ENCODE peak calls at places on chromosome 13, in five cellular contexts. V is transverse colon, F is tibial nerve, H is suprapubic skin, O is K562. R is an unnamed sample. For H3K4me1, the result is how much of the 10 kb centered on the place peaks cover.

GRCh38 chr13:60260440-60260839 is 96.7 kb upstream of the DIAPH3 start:
- DNase-seq in V (no peak), O (peak), F (no peak), H (no peak), R (no peak)

GRCh38 chr13:75813323-75813722 is 177.2 kb downstream of the LMO7 start:
- DNase-seq in V (no peak), H (no peak), F (no peak), O (no peak), R (no peak)

GRCh38 chr13:75514080-75515040 is 23.3 kb downstream of the COMMD6 start:
- DNase-seq in O (no peak), V (no peak), F (no peak), H (no peak), R (no peak)

GRCh38 chr13:51325837-51326236 is 13.7 kb upstream of the SERPINE3 start:
- DNase-seq in V (no peak), O (no peak), F (no peak), H (no peak), R (no peak)

GRCh38 chr13:92530364-92530763 is 696.2 kb upstream of the GPC6 start:
- DNase-seq in F (no peak), V (no peak), O (no peak), H (no peak), R (no peak)

GRCh38 chr13:101875091-101875490 is 422.6 kb downstream of the ITGBL1 start:
- DNase-seq in O (no peak), H (no peak), V (no peak), F (no peak), R (no peak)

GRCh38 chr13:113869263-113869662 is 5.4 kb upstream of the GAS6 start:
- DNase-seq in H (no peak), O (no peak), F (no peak), V (no peak), R (peak)

GRCh38 chr13:94716016-94716415 is 3.7 kb upstream of the SOX21 start:
- DNase-seq in V (no peak), F (no peak), O (no peak), H (no peak), R (peak)

GRCh38 chr13:80030491-80030890 is 310.4 kb downstream of the SPRY2 start:
- DNase-seq in O (no peak), F (no peak), V (peak), H (no peak), R (no peak)

GRCh38 chr13:99393791-99394735 is 86.9 kb upstream of the GPR183 start:
- DNase-seq in V (no peak), O (no peak), F (no peak), H (no peak), R (no peak)

GRCh38 chr13:92390217-92390616 is 836.4 kb upstream of the GPC6 start:
- DNase-seq in F (no peak), O (no peak), H (no peak), V (no peak), R (no peak)

GRCh38 chr13:51675385-51675784 is 91.1 kb downstream of the WDFY2 start:
- DNase-seq in H (no peak), O (no peak), F (no peak), V (no peak), R (no peak)

GRCh38 chr13:33524086-33524485 is 238.5 kb upstream of the STARD13 start:
- DNase-seq in F (no peak), V (no peak), H (no peak), O (no peak), R (no peak)

GRCh38 chr13:19153782-19154450 is 27.7 kb downstream of the TUBA3C start:
- DNase-seq in F (no peak), H (no peak), O (peak), V (no peak), R (no peak)

GRCh38 chr13:67299072-67299635 is 69.0 kb upstream of the PCDH9 start:
- DNase-seq in H (no peak), O (no peak), F (no peak), V (no peak), R (no peak)

GRCh38 chr13:21579754-21580316 is 24.1 kb downstream of the MICU2 start:
- DNase-seq in V (no peak), F (no peak), H (no peak), O (no peak), R (no peak)

GRCh38 chr13:48165063-48165462 is 67.9 kb upstream of the ITM2B start:
- DNase-seq in F (no peak), O (no peak), H (no peak), V (no peak), R (no peak)

GRCh38 chr13:90709329-90709728 is 638.2 kb upstream of the MIR17HG start:
- DNase-seq in O (no peak), F (no peak), V (no peak), H (no peak), R (no peak)

GRCh38 chr13:33176526-33176925 is 109.0 kb downstream of the STARD13 start:
- DNase-seq in F (no peak), O (no peak), H (no peak), V (no peak), R (no peak)

GRCh38 chr13:30431269-30431950 is 9.1 kb downstream of the UBE2L5 start:
- DNase-seq in H (no peak), F (no peak), O (no peak), V (no peak), R (no peak)

GRCh38 chr13:99985886-99986527 is 4.4 kb downstream of the ZIC2 start:
- DNase-seq in H (no peak), V (no peak), O (no peak), F (no peak), R (peak)

GRCh38 chr13:95432141-95432540 is 120.4 kb upstream of the CLDN10 start:
- DNase-seq in H (no peak), V (no peak), F (no peak), O (no peak), R (no peak)

GRCh38 chr13:109871018-109871370 is 84.6 kb upstream of the IRS2 start:
- DNase-seq in V (no peak), H (no peak), O (no peak), F (no peak), R (peak)

GRCh38 chr13:109870281-109871017 is 84.1 kb upstream of the IRS2 start:
- DNase-seq in V (no peak), H (no peak), F (no peak), O (no peak), R (peak)

GRCh38 chr13:109868583-109869311 is 82.4 kb upstream of the IRS2 start:
- DNase-seq in O (no peak), F (no peak), H (no peak), V (no peak), R (no peak)

GRCh38 chr13:109867766-109868165 is 81.4 kb upstream of the IRS2 start:
- DNase-seq in F (no peak), H (no peak), O (no peak), V (no peak), R (no peak)

GRCh38 chr13:109869312-109870237 is 83.2 kb upstream of the IRS2 start:
- DNase-seq in V (peak), F (peak), O (peak), H (peak), R (peak)
- H3K4me1 ChIP-seq in V (under half), F (under half), O (under half), H (under half), R (under half)

GRCh38 chr13:109012115-109012514 is 382.7 kb downstream of the MYO16 start:
- DNase-seq in O (no peak), V (no peak), F (no peak), H (no peak), R (no peak)
- TF ChIP-seq EP300 in O (no peak), V (no peak), F (no peak), H (no peak), R (no peak)

GRCh38 chr13:27362064-27362751 is 62.2 kb upstream of the GTF3A start:
- DNase-seq in F (peak), O (peak), V (peak), H (peak), R (peak)

GRCh38 chr13:27355894-27356293 is 68.5 kb upstream of the GTF3A start:
- DNase-seq in H (no peak), V (no peak), F (no peak), O (no peak), R (no peak)

GRCh38 chr13:27360562-27360961 is 63.9 kb upstream of the GTF3A start:
- DNase-seq in O (no peak), V (no peak), H (no peak), F (no peak), R (no peak)

GRCh38 chr13:27358420-27358819 is 66.0 kb upstream of the GTF3A start:
- DNase-seq in F (no peak), H (no peak), V (no peak), O (no peak), R (no peak)

GRCh38 chr13:27359203-27359821 is 65.1 kb upstream of the GTF3A start:
- DNase-seq in O (peak), H (no peak), V (peak), F (no peak), R (no peak)
- TF ChIP-seq POLR2A in O (no peak), H (no peak), V (no peak), F (no peak), R (no peak)

DNA sequence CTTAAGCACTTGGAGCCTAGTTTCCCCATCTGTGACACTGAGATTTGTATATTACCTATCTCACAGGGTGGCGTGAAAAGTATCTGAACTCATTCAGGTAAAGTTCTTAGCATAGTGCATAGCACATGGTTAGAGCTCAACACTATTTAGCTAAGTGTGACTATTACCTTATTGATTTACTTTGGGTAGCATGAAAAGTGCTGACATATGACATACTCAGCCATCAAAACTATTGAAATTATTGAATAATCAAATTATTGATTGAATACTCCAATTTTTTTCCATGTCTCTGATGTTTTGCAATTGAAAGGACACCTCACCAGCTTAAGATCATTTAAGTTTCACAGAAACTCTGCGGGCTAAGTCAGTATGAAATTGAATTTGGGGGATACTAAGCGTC is 715.0 kb downstream of the EFNB2 start:
- DNase-seq in H (no peak), O (no peak), V (no peak), F (no peak), R (no peak)
- H3K4me1 ChIP-seq in H (under half), O (under half), V (under half), F (under half), R (under half)

GRCh38 chr13:43698009-43698408 is 88.8 kb downstream of the ENOX1 start:
- DNase-seq in H (no peak), F (no peak), O (no peak), V (no peak), R (no peak)
- TF ChIP-seq EP300 in H (no peak), F (no peak), O (no peak), V (no peak), R (no peak)

DNA sequence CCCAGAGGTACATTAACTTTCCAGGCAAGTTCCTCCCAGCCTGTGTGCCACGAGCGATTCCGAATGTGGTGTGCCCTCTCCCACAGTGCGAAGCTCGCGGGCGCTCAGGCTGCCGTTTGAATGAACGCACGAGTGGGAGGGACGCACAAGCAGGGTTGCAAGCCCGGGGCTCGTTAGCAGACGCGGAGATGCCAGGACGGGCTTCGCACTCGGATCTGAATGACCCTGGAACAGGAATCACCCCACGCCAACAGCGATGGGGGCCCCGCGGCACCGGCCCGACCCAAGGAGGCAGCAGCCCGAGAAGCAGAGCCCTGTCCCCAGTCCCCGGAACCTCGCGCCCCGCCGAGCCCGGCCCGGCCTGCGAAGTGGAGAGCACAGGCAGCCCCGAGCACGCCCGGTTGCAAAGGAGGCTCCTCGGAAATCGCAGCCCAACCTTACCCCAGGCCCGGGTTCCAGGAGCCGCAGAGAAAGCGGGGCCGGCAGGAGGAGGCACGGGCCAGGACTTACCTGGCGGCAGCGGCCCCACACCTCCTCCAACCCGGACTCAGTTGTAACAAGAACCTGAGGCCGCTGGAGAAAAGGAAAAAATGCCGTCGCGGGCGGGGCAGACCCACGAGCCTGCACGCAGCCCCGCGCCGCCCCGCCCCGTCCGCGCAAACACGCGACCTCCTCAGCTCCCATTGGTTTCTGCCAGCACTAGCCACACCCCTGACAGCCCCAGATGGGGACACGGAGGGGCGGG is at the start of gene SLC25A30:
- DNase-seq in O (peak), H (peak), F (peak), V (peak), R (peak)
- TF ChIP-seq POLR2A in O (peak), H (no peak), F (peak), V (peak), R (no peak)

GRCh38 chr13:40648040-40648439 is 18.4 kb downstream of the FOXO1 start:
- DNase-seq in F (no peak), H (no peak), V (no peak), O (no peak), R (no peak)
- H3K4me1 ChIP-seq in F (under half), H (half or more), V (half or more), O (under half), R (half or more)